ENCODE peak calls at places on chromosomes 12 and 14, in seven cellular contexts. One of them, this sample, is unnamed.

GRCh38 chr12:26572131-26572530 is 260.9 kb downstream of the ITPR2 start:
- DNase-seq in activated naive CD8-positive, alpha-beta T cell treated with anti-CD3 and anti-CD28 coated beads, Interleukin-2, amount 50 U/mL, for 24 hours: no peak
- DNase-seq in T-helper 2 cell: no peak
- DNase-seq in prostate gland: no peak
- DNase-seq in stimulated activated CD4-positive, alpha-beta T cell treated with anti-CD3 and anti-CD28 coated beads, Interleukin-1b, Interleukin-23, amount 100 ng/mL, for 24 hours: no peak
- DNase-seq in HFF-Myc: no peak
- DNase-seq in D341Med: no peak
- DNase-seq in this sample: no peak

GRCh38 chr12:47033081-47033480 is 46.3 kb upstream of the PCED1B start:
- DNase-seq in HFF-Myc: no peak
- DNase-seq in D341Med: no peak
- DNase-seq in stimulated activated CD4-positive, alpha-beta T cell treated with anti-CD3 and anti-CD28 coated beads, Interleukin-1b, Interleukin-23, amount 100 ng/mL, for 24 hours: no peak
- DNase-seq in prostate gland: peak
- DNase-seq in activated naive CD8-positive, alpha-beta T cell treated with anti-CD3 and anti-CD28 coated beads, Interleukin-2, amount 50 U/mL, for 24 hours: no peak
- DNase-seq in T-helper 2 cell: no peak
- DNase-seq in this sample: peak

GRCh38 chr12:52867636-52868035 is 18.8 kb upstream of the KRT78 start:
- DNase-seq in T-helper 2 cell: peak
- DNase-seq in prostate gland: peak
- DNase-seq in HFF-Myc: no peak
- DNase-seq in stimulated activated CD4-positive, alpha-beta T cell treated with anti-CD3 and anti-CD28 coated beads, Interleukin-1b, Interleukin-23, amount 100 ng/mL, for 24 hours: peak
- DNase-seq in D341Med: no peak
- DNase-seq in activated naive CD8-positive, alpha-beta T cell treated with anti-CD3 and anti-CD28 coated beads, Interleukin-2, amount 50 U/mL, for 24 hours: peak
- DNase-seq in this sample: no peak

GRCh38 chr12:39628836-39629235 is 9.2 kb upstream of the ABCD2 start:
- DNase-seq in T-helper 2 cell: peak
- DNase-seq in prostate gland: no peak
- DNase-seq in HFF-Myc: no peak
- DNase-seq in D341Med: no peak
- DNase-seq in stimulated activated CD4-positive, alpha-beta T cell treated with anti-CD3 and anti-CD28 coated beads, Interleukin-1b, Interleukin-23, amount 100 ng/mL, for 24 hours: no peak
- DNase-seq in activated naive CD8-positive, alpha-beta T cell treated with anti-CD3 and anti-CD28 coated beads, Interleukin-2, amount 50 U/mL, for 24 hours: no peak
- DNase-seq in this sample: no peak

GRCh38 chr12:5907812-5908211 is 37.2 kb downstream of the ANO2 start:
- DNase-seq in T-helper 2 cell: no peak
- DNase-seq in stimulated activated CD4-positive, alpha-beta T cell treated with anti-CD3 and anti-CD28 coated beads, Interleukin-1b, Interleukin-23, amount 100 ng/mL, for 24 hours: no peak
- DNase-seq in HFF-Myc: no peak
- DNase-seq in prostate gland: no peak
- DNase-seq in D341Med: no peak
- DNase-seq in activated naive CD8-positive, alpha-beta T cell treated with anti-CD3 and anti-CD28 coated beads, Interleukin-2, amount 50 U/mL, for 24 hours: no peak
- DNase-seq in this sample: peak

GRCh38 chr12:102950107-102950949 is 7.1 kb upstream of the ASCL1 start:
- DNase-seq in HFF-Myc: no peak
- DNase-seq in activated naive CD8-positive, alpha-beta T cell treated with anti-CD3 and anti-CD28 coated beads, Interleukin-2, amount 50 U/mL, for 24 hours: no peak
- DNase-seq in T-helper 2 cell: no peak
- DNase-seq in prostate gland: no peak
- DNase-seq in stimulated activated CD4-positive, alpha-beta T cell treated with anti-CD3 and anti-CD28 coated beads, Interleukin-1b, Interleukin-23, amount 100 ng/mL, for 24 hours: no peak
- DNase-seq in D341Med: no peak
- DNase-seq in this sample: no peak

GRCh38 chr14:21090194-21090939 is 8.1 kb downstream of the ZNF219 start:
- DNase-seq in D341Med: peak
- DNase-seq in stimulated activated CD4-positive, alpha-beta T cell treated with anti-CD3 and anti-CD28 coated beads, Interleukin-1b, Interleukin-23, amount 100 ng/mL, for 24 hours: no peak
- DNase-seq in prostate gland: no peak
- DNase-seq in T-helper 2 cell: no peak
- DNase-seq in HFF-Myc: no peak
- DNase-seq in activated naive CD8-positive, alpha-beta T cell treated with anti-CD3 and anti-CD28 coated beads, Interleukin-2, amount 50 U/mL, for 24 hours: peak
- DNase-seq in this sample: no peak

GRCh38 chr12:9634177-9634803 is 26.6 kb upstream of the KLRB1 start:
- DNase-seq in T-helper 2 cell: peak
- DNase-seq in HFF-Myc: no peak
- DNase-seq in activated naive CD8-positive, alpha-beta T cell treated with anti-CD3 and anti-CD28 coated beads, Interleukin-2, amount 50 U/mL, for 24 hours: peak
- DNase-seq in prostate gland: peak
- DNase-seq in stimulated activated CD4-positive, alpha-beta T cell treated with anti-CD3 and anti-CD28 coated beads, Interleukin-1b, Interleukin-23, amount 100 ng/mL, for 24 hours: peak
- DNase-seq in D341Med: no peak
- DNase-seq in this sample: no peak

GRCh38 chr12:26285401-26285800 is 90.0 kb downstream of the SSPN start:
- DNase-seq in activated naive CD8-positive, alpha-beta T cell treated with anti-CD3 and anti-CD28 coated beads, Interleukin-2, amount 50 U/mL, for 24 hours: no peak
- DNase-seq in T-helper 2 cell: no peak
- DNase-seq in HFF-Myc: no peak
- DNase-seq in D341Med: no peak
- DNase-seq in stimulated activated CD4-positive, alpha-beta T cell treated with anti-CD3 and anti-CD28 coated beads, Interleukin-1b, Interleukin-23, amount 100 ng/mL, for 24 hours: no peak
- DNase-seq in prostate gland: no peak
- DNase-seq in this sample: no peak

GRCh38 chr14:50813544-50813863 is 17.5 kb downstream of the NIN start:
- DNase-seq in stimulated activated CD4-positive, alpha-beta T cell treated with anti-CD3 and anti-CD28 coated beads, Interleukin-1b, Interleukin-23, amount 100 ng/mL, for 24 hours: no peak
- DNase-seq in D341Med: no peak
- DNase-seq in HFF-Myc: no peak
- DNase-seq in prostate gland: no peak
- DNase-seq in activated naive CD8-positive, alpha-beta T cell treated with anti-CD3 and anti-CD28 coated beads, Interleukin-2, amount 50 U/mL, for 24 hours: no peak
- DNase-seq in T-helper 2 cell: peak
- DNase-seq in this sample: no peak

GRCh38 chr12:50257226-50258166 is 25.8 kb downstream of the LIMA1 start:
- DNase-seq in activated naive CD8-positive, alpha-beta T cell treated with anti-CD3 and anti-CD28 coated beads, Interleukin-2, amount 50 U/mL, for 24 hours: no peak
- DNase-seq in HFF-Myc: no peak
- DNase-seq in D341Med: no peak
- DNase-seq in T-helper 2 cell: no peak
- DNase-seq in prostate gland: peak
- DNase-seq in stimulated activated CD4-positive, alpha-beta T cell treated with anti-CD3 and anti-CD28 coated beads, Interleukin-1b, Interleukin-23, amount 100 ng/mL, for 24 hours: no peak
- DNase-seq in this sample: no peak

GRCh38 chr12:17333287-17333686 is 727.3 kb upstream of the LMO3 start:
- DNase-seq in stimulated activated CD4-positive, alpha-beta T cell treated with anti-CD3 and anti-CD28 coated beads, Interleukin-1b, Interleukin-23, amount 100 ng/mL, for 24 hours: no peak
- DNase-seq in T-helper 2 cell: no peak
- DNase-seq in prostate gland: no peak
- DNase-seq in activated naive CD8-positive, alpha-beta T cell treated with anti-CD3 and anti-CD28 coated beads, Interleukin-2, amount 50 U/mL, for 24 hours: no peak
- DNase-seq in D341Med: no peak
- DNase-seq in HFF-Myc: no peak
- DNase-seq in this sample: no peak

GRCh38 chr12:112283541-112283940 is 98.7 kb downstream of the HECTD4 start:
- DNase-seq in T-helper 2 cell: no peak
- DNase-seq in D341Med: no peak
- DNase-seq in HFF-Myc: no peak
- DNase-seq in prostate gland: no peak
- DNase-seq in stimulated activated CD4-positive, alpha-beta T cell treated with anti-CD3 and anti-CD28 coated beads, Interleukin-1b, Interleukin-23, amount 100 ng/mL, for 24 hours: no peak
- DNase-seq in activated naive CD8-positive, alpha-beta T cell treated with anti-CD3 and anti-CD28 coated beads, Interleukin-2, amount 50 U/mL, for 24 hours: no peak
- DNase-seq in this sample: no peak

GRCh38 chr14:87999282-87999681 is 5.7 kb upstream of the GPR65 start:
- DNase-seq in stimulated activated CD4-positive, alpha-beta T cell treated with anti-CD3 and anti-CD28 coated beads, Interleukin-1b, Interleukin-23, amount 100 ng/mL, for 24 hours: no peak
- DNase-seq in prostate gland: no peak
- DNase-seq in T-helper 2 cell: no peak
- DNase-seq in HFF-Myc: no peak
- DNase-seq in D341Med: no peak
- DNase-seq in activated naive CD8-positive, alpha-beta T cell treated with anti-CD3 and anti-CD28 coated beads, Interleukin-2, amount 50 U/mL, for 24 hours: no peak
- DNase-seq in this sample: no peak

GRCh38 chr12:122874081-122874480 is 21.8 kb downstream of the VPS37B start:
- DNase-seq in HFF-Myc: no peak
- DNase-seq in stimulated activated CD4-positive, alpha-beta T cell treated with anti-CD3 and anti-CD28 coated beads, Interleukin-1b, Interleukin-23, amount 100 ng/mL, for 24 hours: peak
- DNase-seq in T-helper 2 cell: no peak
- DNase-seq in D341Med: peak
- DNase-seq in prostate gland: no peak
- DNase-seq in activated naive CD8-positive, alpha-beta T cell treated with anti-CD3 and anti-CD28 coated beads, Interleukin-2, amount 50 U/mL, for 24 hours: peak
- DNase-seq in this sample: no peak

GRCh38 chr14:96086032-96086431 is 46.9 kb downstream of the C14orf132 start:
- DNase-seq in D341Med: no peak
- DNase-seq in prostate gland: no peak
- DNase-seq in stimulated activated CD4-positive, alpha-beta T cell treated with anti-CD3 and anti-CD28 coated beads, Interleukin-1b, Interleukin-23, amount 100 ng/mL, for 24 hours: no peak
- DNase-seq in activated naive CD8-positive, alpha-beta T cell treated with anti-CD3 and anti-CD28 coated beads, Interleukin-2, amount 50 U/mL, for 24 hours: no peak
- DNase-seq in HFF-Myc: peak
- DNase-seq in T-helper 2 cell: no peak
- DNase-seq in this sample: no peak

GRCh38 chr14:38158468-38158867 is 49.2 kb upstream of the SSTR1 start:
- DNase-seq in T-helper 2 cell: no peak
- DNase-seq in D341Med: no peak
- DNase-seq in HFF-Myc: no peak
- DNase-seq in activated naive CD8-positive, alpha-beta T cell treated with anti-CD3 and anti-CD28 coated beads, Interleukin-2, amount 50 U/mL, for 24 hours: no peak
- DNase-seq in prostate gland: no peak
- DNase-seq in stimulated activated CD4-positive, alpha-beta T cell treated with anti-CD3 and anti-CD28 coated beads, Interleukin-1b, Interleukin-23, amount 100 ng/mL, for 24 hours: no peak
- DNase-seq in this sample: no peak

GRCh38 chr12:12272869-12273268 is 6.0 kb upstream of the LRP6 start:
- DNase-seq in activated naive CD8-positive, alpha-beta T cell treated with anti-CD3 and anti-CD28 coated beads, Interleukin-2, amount 50 U/mL, for 24 hours: no peak
- DNase-seq in T-helper 2 cell: no peak
- DNase-seq in D341Med: no peak
- DNase-seq in prostate gland: no peak
- DNase-seq in HFF-Myc: no peak
- DNase-seq in stimulated activated CD4-positive, alpha-beta T cell treated with anti-CD3 and anti-CD28 coated beads, Interleukin-1b, Interleukin-23, amount 100 ng/mL, for 24 hours: no peak
- DNase-seq in this sample: no peak

GRCh38 chr14:51546603-51547258 is 105.0 kb upstream of the FRMD6 start:
- DNase-seq in stimulated activated CD4-positive, alpha-beta T cell treated with anti-CD3 and anti-CD28 coated beads, Interleukin-1b, Interleukin-23, amount 100 ng/mL, for 24 hours: no peak
- DNase-seq in D341Med: no peak
- DNase-seq in HFF-Myc: no peak
- DNase-seq in T-helper 2 cell: no peak
- DNase-seq in activated naive CD8-positive, alpha-beta T cell treated with anti-CD3 and anti-CD28 coated beads, Interleukin-2, amount 50 U/mL, for 24 hours: no peak
- DNase-seq in prostate gland: no peak
- DNase-seq in this sample: no peak

GRCh38 chr12:110744697-110745264 is 2.1 kb upstream of the PPP1CC start:
- DNase-seq in T-helper 2 cell: no peak
- DNase-seq in stimulated activated CD4-positive, alpha-beta T cell treated with anti-CD3 and anti-CD28 coated beads, Interleukin-1b, Interleukin-23, amount 100 ng/mL, for 24 hours: no peak
- DNase-seq in D341Med: no peak
- DNase-seq in prostate gland: no peak
- DNase-seq in HFF-Myc: no peak
- DNase-seq in activated naive CD8-positive, alpha-beta T cell treated with anti-CD3 and anti-CD28 coated beads, Interleukin-2, amount 50 U/mL, for 24 hours: no peak
- DNase-seq in this sample: no peak

GRCh38 chr12:100395811-100396210 is 38.9 kb downstream of the SLC17A8 start:
- DNase-seq in HFF-Myc: no peak
- DNase-seq in D341Med: no peak
- DNase-seq in activated naive CD8-positive, alpha-beta T cell treated with anti-CD3 and anti-CD28 coated beads, Interleukin-2, amount 50 U/mL, for 24 hours: no peak
- DNase-seq in T-helper 2 cell: no peak
- DNase-seq in stimulated activated CD4-positive, alpha-beta T cell treated with anti-CD3 and anti-CD28 coated beads, Interleukin-1b, Interleukin-23, amount 100 ng/mL, for 24 hours: no peak
- DNase-seq in prostate gland: no peak
- DNase-seq in this sample: no peak

GRCh38 chr12:65534105-65534841 is 255.8 kb downstream of the MSRB3 start:
- DNase-seq in T-helper 2 cell: no peak
- DNase-seq in activated naive CD8-positive, alpha-beta T cell treated with anti-CD3 and anti-CD28 coated beads, Interleukin-2, amount 50 U/mL, for 24 hours: no peak
- DNase-seq in HFF-Myc: no peak
- DNase-seq in stimulated activated CD4-positive, alpha-beta T cell treated with anti-CD3 and anti-CD28 coated beads, Interleukin-1b, Interleukin-23, amount 100 ng/mL, for 24 hours: no peak
- DNase-seq in D341Med: no peak
- DNase-seq in prostate gland: no peak
- DNase-seq in this sample: no peak

GRCh38 chr12:47249082-47249481 is 169.3 kb upstream of the AMIGO2 start:
- DNase-seq in D341Med: no peak
- DNase-seq in activated naive CD8-positive, alpha-beta T cell treated with anti-CD3 and anti-CD28 coated beads, Interleukin-2, amount 50 U/mL, for 24 hours: no peak
- DNase-seq in prostate gland: no peak
- DNase-seq in HFF-Myc: no peak
- DNase-seq in T-helper 2 cell: no peak
- DNase-seq in stimulated activated CD4-positive, alpha-beta T cell treated with anti-CD3 and anti-CD28 coated beads, Interleukin-1b, Interleukin-23, amount 100 ng/mL, for 24 hours: no peak
- DNase-seq in this sample: no peak

GRCh38 chr14:27862684-27863083 is 903.9 kb upstream of the FOXG1 start:
- DNase-seq in activated naive CD8-positive, alpha-beta T cell treated with anti-CD3 and anti-CD28 coated beads, Interleukin-2, amount 50 U/mL, for 24 hours: no peak
- DNase-seq in HFF-Myc: no peak
- DNase-seq in D341Med: no peak
- DNase-seq in T-helper 2 cell: no peak
- DNase-seq in prostate gland: no peak
- DNase-seq in stimulated activated CD4-positive, alpha-beta T cell treated with anti-CD3 and anti-CD28 coated beads, Interleukin-1b, Interleukin-23, amount 100 ng/mL, for 24 hours: no peak
- DNase-seq in this sample: no peak

GRCh38 chr12:100656806-100657205 is 83.3 kb downstream of the GAS2L3 start:
- DNase-seq in D341Med: no peak
- DNase-seq in HFF-Myc: no peak
- DNase-seq in activated naive CD8-positive, alpha-beta T cell treated with anti-CD3 and anti-CD28 coated beads, Interleukin-2, amount 50 U/mL, for 24 hours: no peak
- DNase-seq in prostate gland: no peak
- DNase-seq in T-helper 2 cell: no peak
- DNase-seq in stimulated activated CD4-positive, alpha-beta T cell treated with anti-CD3 and anti-CD28 coated beads, Interleukin-1b, Interleukin-23, amount 100 ng/mL, for 24 hours: no peak
- DNase-seq in this sample: no peak

GRCh38 chr12:7219599-7220243 is 30.2 kb downstream of the PEX5 start:
- DNase-seq in prostate gland: peak
- DNase-seq in stimulated activated CD4-positive, alpha-beta T cell treated with anti-CD3 and anti-CD28 coated beads, Interleukin-1b, Interleukin-23, amount 100 ng/mL, for 24 hours: peak
- DNase-seq in HFF-Myc: peak
- DNase-seq in D341Med: peak
- DNase-seq in activated naive CD8-positive, alpha-beta T cell treated with anti-CD3 and anti-CD28 coated beads, Interleukin-2, amount 50 U/mL, for 24 hours: peak
- DNase-seq in T-helper 2 cell: peak
- DNase-seq in this sample: no peak

GRCh38 chr12:122003646-122004611 is 17.8 kb upstream of the BCL7A start:
- DNase-seq in T-helper 2 cell: no peak
- DNase-seq in HFF-Myc: peak
- DNase-seq in activated naive CD8-positive, alpha-beta T cell treated with anti-CD3 and anti-CD28 coated beads, Interleukin-2, amount 50 U/mL, for 24 hours: no peak
- DNase-seq in D341Med: no peak
- DNase-seq in stimulated activated CD4-positive, alpha-beta T cell treated with anti-CD3 and anti-CD28 coated beads, Interleukin-1b, Interleukin-23, amount 100 ng/mL, for 24 hours: no peak
- DNase-seq in prostate gland: no peak
- DNase-seq in this sample: no peak

GRCh38 chr14:104350463-104351185 is 212.2 kb downstream of the KIF26A start:
- DNase-seq in activated naive CD8-positive, alpha-beta T cell treated with anti-CD3 and anti-CD28 coated beads, Interleukin-2, amount 50 U/mL, for 24 hours: no peak
- DNase-seq in stimulated activated CD4-positive, alpha-beta T cell treated with anti-CD3 and anti-CD28 coated beads, Interleukin-1b, Interleukin-23, amount 100 ng/mL, for 24 hours: no peak
- DNase-seq in D341Med: no peak
- DNase-seq in T-helper 2 cell: no peak
- DNase-seq in HFF-Myc: no peak
- DNase-seq in prostate gland: no peak
- DNase-seq in this sample: peak

GRCh38 chr14:52950898-52951729 is at the start of gene FERMT2:
- DNase-seq in D341Med: peak
- DNase-seq in T-helper 2 cell: no peak
- DNase-seq in activated naive CD8-positive, alpha-beta T cell treated with anti-CD3 and anti-CD28 coated beads, Interleukin-2, amount 50 U/mL, for 24 hours: peak
- DNase-seq in stimulated activated CD4-positive, alpha-beta T cell treated with anti-CD3 and anti-CD28 coated beads, Interleukin-1b, Interleukin-23, amount 100 ng/mL, for 24 hours: no peak
- DNase-seq in HFF-Myc: peak
- DNase-seq in prostate gland: peak
- DNase-seq in this sample: peak

GRCh38 chr12:43969882-43970281 is 134.0 kb downstream of the TMEM117 start:
- DNase-seq in T-helper 2 cell: no peak
- DNase-seq in HFF-Myc: no peak
- DNase-seq in prostate gland: no peak
- DNase-seq in activated naive CD8-positive, alpha-beta T cell treated with anti-CD3 and anti-CD28 coated beads, Interleukin-2, amount 50 U/mL, for 24 hours: no peak
- DNase-seq in D341Med: no peak
- DNase-seq in stimulated activated CD4-positive, alpha-beta T cell treated with anti-CD3 and anti-CD28 coated beads, Interleukin-1b, Interleukin-23, amount 100 ng/mL, for 24 hours: no peak
- DNase-seq in this sample: no peak